ENCODE peak calls at places on chromosomes 7 and 10, in eight cellular contexts. N is colonic mucosa; B is RWPE1; X is stimulated activated CD8-positive, alpha-beta memory T cell treated with anti-CD3 and anti-CD28 coated beads, Interleukin-15, amount 100 ng/mL, for 24 hours; U is HT1080; H is ACHN; F is EH; K is HTR-8/SVneo. O is an unnamed sample.

GRCh38 chr10:2508971-2509605 is 558.3 kb upstream of the PFKP start:
- DNase-seq in U (peak; percentile 78), F (peak; percentile 22), X (no peak), B (peak; percentile 16), N (no peak), H (peak; percentile 85), K (peak; percentile 54), O (peak; percentile 2)

GRCh38 chr7:129588268-129588667 is 23.3 kb upstream of the NRF1 start:
- DNase-seq in B (no peak), F (no peak), H (no peak), U (no peak), N (no peak), X (no peak), K (no peak), O (no peak)

GRCh38 chr7:32155712-32156111 is 85.5 kb upstream of the PDE1C start:
- DNase-seq in H (no peak), K (no peak), B (no peak), N (no peak), F (peak; percentile 41), U (no peak), X (no peak), O (no peak)

GRCh38 chr10:43627942-43628341 is 20.7 kb downstream of the ZNF32 start:
- DNase-seq in X (no peak), H (no peak), F (no peak), K (no peak), N (no peak), B (no peak), U (no peak), O (no peak)

GRCh38 chr10:132139526-132139925 is 47.2 kb upstream of the DPYSL4 start:
- DNase-seq in N (no peak), U (no peak), B (no peak), K (no peak), X (no peak), H (no peak), F (no peak), O (no peak)

GRCh38 chr7:44287488-44288380 is 37.7 kb downstream of the CAMK2B start:
- DNase-seq in U (no peak), K (no peak), X (no peak), F (no peak), B (no peak), N (no peak), H (no peak), O (no peak)

GRCh38 chr10:101495324-101495925 is 92.6 kb downstream of the POLL start:
- DNase-seq in U (peak; percentile 1), X (no peak), F (peak; percentile 25), H (peak; percentile 28), B (peak; percentile 22), K (peak; percentile 11), N (no peak), O (no peak)

GRCh38 chr10:33334170-33334838 is at the start of gene NRP1:
- DNase-seq in H (no peak), U (peak; percentile 91), F (peak; percentile 91), N (peak; percentile 39), K (no peak), X (no peak), B (peak; percentile 40), O (no peak)

GRCh38 chr10:89793649-89794254 is 92.4 kb downstream of the KIF20B start:
- DNase-seq in H (peak; percentile 74), B (peak; percentile 83), N (peak; percentile 31), F (peak; percentile 74), X (no peak), U (peak; percentile 70), K (peak; percentile 57), O (peak; percentile 22)

GRCh38 chr10:102524746-102525145 is 21.0 kb downstream of the SUFU start:
- DNase-seq in H (no peak), F (no peak), X (no peak), U (no peak), B (no peak), K (no peak), N (no peak), O (no peak)

GRCh38 chr10:75145590-75145989 is 34.1 kb downstream of the SAMD8 start:
- DNase-seq in F (no peak), B (no peak), U (no peak), N (no peak), H (no peak), X (no peak), K (no peak), O (no peak)

GRCh38 chr7:45921381-45921698 is 268 bp upstream of the IGFBP3 start:
- DNase-seq in F (no peak), X (no peak), B (no peak), K (no peak), N (no peak), U (no peak), H (no peak), O (no peak)

GRCh38 chr7:67854784-67855183 is 858.2 kb downstream of the TYW1 start:
- DNase-seq in F (no peak), N (no peak), U (no peak), K (no peak), X (no peak), B (no peak), H (no peak), O (no peak)

GRCh38 chr7:18541189-18541870 is 45.8 kb downstream of the HDAC9 start:
- DNase-seq in U (no peak), F (peak; percentile 95), H (peak; percentile 91), X (no peak), K (peak; percentile 15), B (no peak), N (no peak), O (peak; percentile 12)

GRCh38 chr7:100509213-100509612 is 25.5 kb downstream of the NYAP1 start:
- DNase-seq in K (no peak), N (no peak), U (peak; percentile 46), F (peak; percentile 83), H (no peak), B (peak; percentile 79), X (no peak), O (no peak)

GRCh38 chr10:28913850-28914249 is 236.5 kb downstream of the BAMBI start:
- DNase-seq in U (no peak), H (no peak), K (no peak), N (no peak), B (peak; percentile 24), F (peak; percentile 27), X (no peak), O (no peak)

GRCh38 chr10:110629680-110630191 is 14.4 kb upstream of the RBM20 start:
- DNase-seq in H (no peak), N (peak; percentile 63), U (peak; percentile 79), F (peak; percentile 88), B (peak; percentile 65), X (no peak), K (no peak), O (no peak)

GRCh38 chr7:156918642-156919041 is 25.7 kb upstream of the LMBR1 start:
- DNase-seq in B (no peak), F (no peak), H (no peak), K (no peak), N (no peak), U (no peak), X (no peak), O (no peak)

GRCh38 chr10:24552346-24553016 is 171.2 kb downstream of the ARHGAP21 start:
- DNase-seq in X (no peak), U (no peak), B (peak; percentile 75), K (no peak), N (peak; percentile 92), H (peak; percentile 25), F (peak; percentile 3), O (peak; percentile 25)

O was measured in H54.